ENCODE peak calls at places on chromosomes 4 and X, in four cellular contexts. F, O, C and K are unnamed samples. For H3K27me3, the result is how much of the 10 kb centered on the place peaks cover.

GRCh38 chr4:23717528-23718248 is 172.2 kb downstream of the PPARGC1A start:
- DNase-seq in C (peak), O (no peak), F (no peak), K (peak)

GRCh38 chrX:41300758-41301437 is 33.1 kb upstream of the DDX3X start:
- DNase-seq in C (peak), O (peak), F (no peak), K (peak)

GRCh38 chr4:188714907-188715306 is 575.7 kb downstream of the TRIML1 start:
- DNase-seq in F (no peak), O (no peak), C (peak), K (no peak)

GRCh38 chr4:972651-973424 is 531 bp downstream of the DGKQ start:
- DNase-seq in F (no peak), C (peak), O (no peak), K (peak)

GRCh38 chr4:183797445-183798248 is 107.5 kb upstream of the STOX2 start:
- DNase-seq in F (peak), C (peak), O (no peak), K (peak)

GRCh38 chrX:74220277-74220676 is 83.7 kb upstream of the ZCCHC13 start:
- DNase-seq in C (no peak), O (no peak), F (no peak), K (no peak)

GRCh38 chrX:7083021-7083420 is 64.5 kb upstream of the STS start:
- DNase-seq in C (no peak), O (no peak), F (no peak), K (no peak)

GRCh38 chr4:88831063-88831462 is 133.4 kb upstream of the NAP1L5 start:
- DNase-seq in F (no peak), C (no peak), O (peak), K (no peak)

GRCh38 chr4:118752551-118752950 is 67.4 kb downstream of the METTL14 start:
- DNase-seq in O (no peak), F (no peak), C (no peak), K (no peak)

GRCh38 chrX:310621-311155 is 7.9 kb downstream of the GTPBP6 start:
- DNase-seq in F (no peak), O (peak), C (no peak), K (no peak)

GRCh38 chrX:53261573-53261972 is 19.8 kb downstream of the IQSEC2 start:
- DNase-seq in O (no peak), C (no peak), F (no peak), K (no peak)

GRCh38 chr4:186936496-186937375 is 213.1 kb upstream of the FAT1 start:
- DNase-seq in O (no peak), F (no peak), C (peak), K (no peak)

GRCh38 chr4:145501051-145501660 is 19.5 kb downstream of the SMAD1 start:
- DNase-seq in C (no peak), F (no peak), O (no peak), K (no peak)

GRCh38 chrX:115952417-115953092 is 218.0 kb upstream of the AGTR2 start:
- DNase-seq in O (no peak), C (no peak), F (no peak), K (no peak)

GRCh38 chrX:21943460-21944135 is 3.1 kb downstream of the SMS start:
- DNase-seq in C (peak), O (no peak), F (no peak), K (peak)

GRCh38 chr4:15469402-15470148 is at the start of gene CC2D2A:
- DNase-seq in O (no peak), C (peak), F (peak), K (no peak)

GRCh38 chrX:386239-386767 is 404 bp downstream of the PPP2R3B start:
- DNase-seq in C (peak), O (no peak), F (no peak), K (no peak)

GRCh38 chrX:13662537-13662841 is 9.5 kb downstream of the TCEANC start:
- DNase-seq in F (no peak), O (no peak), C (peak), K (no peak)
- H3K4me3 ChIP-seq in F (no peak), O (peak), C (peak), K (peak)

GRCh38 chrX:104250470-104250869 is 4.3 kb downstream of the ESX1 start:
- DNase-seq in C (no peak), F (no peak), O (no peak), K (no peak)
- H3K27me3 ChIP-seq in C (half or more), F (under half), O (under half), K (under half)

GRCh38 chrX:69615323-69615722 is 590 bp upstream of the EDA start:
- DNase-seq in O (no peak), C (no peak), F (peak), K (no peak)
- H3K4me3 ChIP-seq in O (peak), C (peak), F (peak), K (no peak)

GRCh38 chrX:69067841-69068240 is 97.4 kb downstream of the PJA1 start:
- DNase-seq in C (no peak), O (no peak), F (no peak), K (no peak)

GRCh38 chrX:69069086-69069445 is 96.2 kb downstream of the PJA1 start:
- DNase-seq in O (no peak), C (no peak), F (no peak), K (no peak)

GRCh38 chrX:69066966-69067525 is 98.2 kb downstream of the PJA1 start:
- DNase-seq in F (no peak), C (peak), O (no peak), K (no peak)

GRCh38 chrX:69069876-69070275 is 95.4 kb downstream of the PJA1 start:
- DNase-seq in O (no peak), F (no peak), C (no peak), K (no peak)

DNA sequence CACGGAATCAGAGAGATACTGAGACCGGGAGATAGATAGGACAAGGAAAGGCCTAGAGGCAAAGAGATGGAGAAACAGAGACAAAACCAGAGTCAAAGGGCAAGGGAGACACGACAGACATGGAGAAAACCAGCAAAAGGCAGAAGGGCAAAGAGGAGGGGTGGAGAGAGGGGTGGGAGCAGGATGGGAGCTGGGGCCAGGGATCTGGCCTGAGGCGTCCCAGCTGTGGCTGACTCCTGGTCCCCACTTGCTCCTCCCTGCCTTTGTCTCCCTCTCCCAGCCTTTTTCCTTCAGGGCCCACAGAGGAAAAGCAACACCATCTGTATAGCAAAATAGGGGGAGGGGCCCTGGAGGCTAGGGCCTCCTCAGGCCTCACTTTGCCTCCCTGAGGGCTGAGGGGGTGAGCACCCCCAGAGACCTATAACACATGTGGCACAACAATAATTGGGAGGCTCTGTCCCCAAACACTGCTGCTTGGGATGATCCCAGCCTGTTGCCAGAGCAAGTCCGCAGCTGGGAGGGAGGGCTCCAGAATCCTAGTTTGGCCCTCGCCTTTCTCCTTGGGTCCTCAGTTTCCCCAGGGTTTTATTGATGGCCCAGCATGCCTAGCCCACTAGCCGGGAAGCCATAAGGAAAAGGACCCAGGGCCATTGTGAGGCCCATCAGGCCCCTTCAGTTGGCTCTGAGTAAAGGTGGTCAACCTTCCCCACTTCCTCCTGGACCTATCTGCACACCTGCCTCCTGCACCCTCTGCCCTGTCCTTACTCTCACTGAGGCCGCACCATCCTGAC is 96.8 kb downstream of the PJA1 start:
- DNase-seq in C (no peak), F (no peak), O (no peak), K (no peak)
- H3K27me3 ChIP-seq in C (under half), F (under half), O (under half), K (under half)

GRCh38 chr4:76543378-76543777 is 108.3 kb downstream of the SHROOM3 start:
- DNase-seq in O (no peak), C (no peak), F (no peak), K (no peak)
- H3K4me3 ChIP-seq in O (no peak), C (no peak), F (no peak), K (no peak)

DNA sequence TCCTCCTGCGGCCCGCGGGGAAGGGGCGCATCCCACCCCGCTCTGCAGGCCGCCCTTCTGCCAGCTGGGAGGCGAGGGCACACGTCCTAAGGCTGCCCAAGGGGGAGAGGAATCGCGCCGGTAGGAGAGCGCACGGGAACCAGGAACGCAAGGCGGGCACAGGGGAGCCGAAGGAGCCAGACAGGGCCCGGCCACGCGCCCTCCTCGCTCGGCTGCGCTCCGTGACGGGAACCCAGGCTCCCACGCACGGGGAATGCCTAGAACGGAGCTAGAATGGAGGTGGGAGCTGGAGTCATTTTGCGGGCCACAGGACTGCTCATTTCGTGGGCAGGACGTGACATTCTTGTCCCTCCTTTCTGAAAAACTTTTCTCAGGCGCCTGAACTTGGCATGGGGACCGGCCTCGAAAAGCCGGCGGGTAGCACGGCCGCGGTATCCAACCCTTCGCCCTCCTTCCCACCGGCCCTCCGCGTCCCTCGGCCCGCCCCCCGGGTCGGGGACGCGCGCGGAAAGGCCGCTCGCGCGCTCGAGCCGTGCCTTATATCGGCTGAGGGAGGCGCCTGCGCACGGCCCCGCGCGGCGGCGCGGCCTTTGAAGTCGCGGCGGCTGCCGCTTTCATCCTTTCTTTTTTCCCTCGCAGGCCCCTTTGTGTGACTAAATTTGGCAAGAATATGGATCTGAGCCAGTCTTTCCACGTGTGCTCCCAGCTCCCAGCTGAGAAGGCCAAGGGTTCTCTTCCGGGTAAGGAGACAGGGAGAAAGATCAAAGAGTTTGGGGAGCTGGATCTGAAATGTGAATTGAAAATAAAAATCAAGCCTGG is 4.3 kb upstream of the LEF1 start:
- DNase-seq in C (peak), O (no peak), F (peak), K (no peak)
- H3K27me3 ChIP-seq in C (half or more), O (half or more), F (half or more), K (half or more)